ENCODE peak calls at places on chromosomes 13 and 19, in four cellular contexts. Z is GM12878, Y is HL-60, N is Panc1. I is an unnamed sample.

GRCh38 chr13:29520671-29521070 is 74.8 kb downstream of the SLC7A1 start:
- DNase-seq in Z (no peak), Y (no peak), N (no peak), I (no peak)

GRCh38 chr19:19866599-19867248 is 1.0 kb downstream of the ZNF253 start:
- DNase-seq in Z (peak), Y (peak), N (no peak), I (no peak)

GRCh38 chr13:107205318-107206112 is 637.6 kb upstream of the ARGLU1 start:
- DNase-seq in Z (no peak), Y (peak), N (peak), I (no peak)

GRCh38 chr19:43532571-43532961 is 422 bp upstream of the ZNF575 start:
- DNase-seq in Z (no peak), Y (no peak), N (no peak), I (no peak)

GRCh38 chr13:38566023-38566422 is 120.9 kb upstream of the FREM2 start:
- DNase-seq in Z (no peak), Y (no peak), N (no peak), I (no peak)

GRCh38 chr19:46015080-46015960 is 7.5 kb downstream of the PGLYRP1 start:
- DNase-seq in Z (no peak), Y (no peak), N (no peak), I (no peak)

GRCh38 chr19:19051478-19052213 is 12.1 kb upstream of the SLC25A42 start:
- DNase-seq in Z (no peak), Y (no peak), N (no peak), I (no peak)

GRCh38 chr19:18160792-18161690 is 8.1 kb downstream of the PIK3R2 start:
- DNase-seq in Z (no peak), Y (peak), N (no peak), I (no peak)

GRCh38 chr19:11577451-11578341 is at the start of gene ACP5:
- DNase-seq in Z (no peak), Y (no peak), N (no peak), I (no peak)

GRCh38 chr13:54989418-54989817 is 1960.8 kb downstream of the OLFM4 start:
- DNase-seq in Z (no peak), Y (no peak), N (no peak), I (no peak)

GRCh38 chr19:17873661-17874422 is 2.1 kb downstream of the SLC5A5 start:
- DNase-seq in Z (no peak), Y (no peak), N (no peak), I (no peak)

GRCh38 chr19:35738887-35739229 is 3.4 kb downstream of the IGFLR1 start:
- DNase-seq in Z (no peak), Y (no peak), N (no peak), I (no peak)

GRCh38 chr13:48411281-48412099 is 1.4 kb downstream of the LPAR6 start:
- DNase-seq in Z (no peak), Y (no peak), N (no peak), I (no peak)

GRCh38 chr13:51519839-51520238 is 64.4 kb upstream of the WDFY2 start:
- DNase-seq in Z (no peak), Y (no peak), N (no peak), I (no peak)
- H3K27ac ChIP-seq in Z (no peak), Y (peak), N (no peak), I (no peak)

GRCh38 chr13:80339841-80340642 is 884 bp downstream of the SPRY2 start:
- DNase-seq in Z (no peak), Y (no peak), N (no peak), I (no peak)
- TF ChIP-seq POLR2AphosphoS5 in Z (no peak), Y (peak), N (peak), I (no peak)

DNA sequence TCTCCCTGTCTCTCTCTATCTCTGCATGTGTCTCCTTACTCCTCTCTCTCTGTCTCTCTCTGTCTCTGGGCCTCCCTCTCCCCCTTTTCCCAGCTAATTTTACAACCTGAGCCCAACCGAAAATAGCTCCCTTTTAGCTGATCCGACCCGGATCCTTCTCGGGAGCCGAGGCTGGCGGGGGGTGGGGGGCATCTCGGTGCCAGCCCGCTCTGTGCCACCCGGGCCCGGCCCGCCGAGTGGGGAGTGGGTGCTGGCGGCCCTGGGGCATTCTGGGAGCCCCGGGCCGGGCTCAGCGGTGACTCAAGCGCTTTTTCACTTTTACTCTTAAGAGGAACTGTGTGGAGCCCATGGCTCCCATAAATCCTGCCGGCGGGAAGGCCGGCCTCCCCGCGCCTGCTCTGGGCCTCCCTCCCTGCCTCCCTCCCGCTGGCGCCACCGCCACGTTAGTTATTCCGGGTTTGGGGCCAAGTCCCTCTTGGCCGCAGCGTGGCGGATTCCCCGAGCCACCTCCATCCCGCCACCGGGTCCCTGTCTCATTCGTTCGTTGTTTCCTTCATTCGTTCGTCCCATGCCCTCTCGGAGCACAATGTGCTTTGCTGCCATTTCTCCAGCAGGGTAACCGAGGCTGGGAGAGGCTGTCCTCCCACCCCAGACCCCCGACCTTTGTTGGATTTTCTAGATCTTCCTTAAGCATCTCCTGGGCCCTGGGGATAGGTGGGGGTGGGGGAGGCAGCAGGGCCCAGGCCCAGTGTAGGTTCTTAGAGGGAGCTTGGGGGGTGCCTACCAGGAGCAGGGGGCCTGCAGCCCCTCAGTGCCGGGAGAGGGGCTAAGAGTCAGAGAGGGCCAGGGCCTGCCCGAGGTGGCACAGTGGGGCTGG is 3.2 kb downstream of the NFIC start:
- DNase-seq in Z (no peak), Y (no peak), N (no peak), I (no peak)
- TF ChIP-seq CTCF in Z (no peak), Y (no peak), N (no peak), I (no peak)

GRCh38 chr19:51333836-51334460 is 8.0 kb downstream of the VSIG10L start:
- DNase-seq in Z (no peak), Y (no peak), N (no peak), I (no peak)
- H3K27ac ChIP-seq in Z (no peak), Y (no peak), N (no peak), I (no peak)

DNA sequence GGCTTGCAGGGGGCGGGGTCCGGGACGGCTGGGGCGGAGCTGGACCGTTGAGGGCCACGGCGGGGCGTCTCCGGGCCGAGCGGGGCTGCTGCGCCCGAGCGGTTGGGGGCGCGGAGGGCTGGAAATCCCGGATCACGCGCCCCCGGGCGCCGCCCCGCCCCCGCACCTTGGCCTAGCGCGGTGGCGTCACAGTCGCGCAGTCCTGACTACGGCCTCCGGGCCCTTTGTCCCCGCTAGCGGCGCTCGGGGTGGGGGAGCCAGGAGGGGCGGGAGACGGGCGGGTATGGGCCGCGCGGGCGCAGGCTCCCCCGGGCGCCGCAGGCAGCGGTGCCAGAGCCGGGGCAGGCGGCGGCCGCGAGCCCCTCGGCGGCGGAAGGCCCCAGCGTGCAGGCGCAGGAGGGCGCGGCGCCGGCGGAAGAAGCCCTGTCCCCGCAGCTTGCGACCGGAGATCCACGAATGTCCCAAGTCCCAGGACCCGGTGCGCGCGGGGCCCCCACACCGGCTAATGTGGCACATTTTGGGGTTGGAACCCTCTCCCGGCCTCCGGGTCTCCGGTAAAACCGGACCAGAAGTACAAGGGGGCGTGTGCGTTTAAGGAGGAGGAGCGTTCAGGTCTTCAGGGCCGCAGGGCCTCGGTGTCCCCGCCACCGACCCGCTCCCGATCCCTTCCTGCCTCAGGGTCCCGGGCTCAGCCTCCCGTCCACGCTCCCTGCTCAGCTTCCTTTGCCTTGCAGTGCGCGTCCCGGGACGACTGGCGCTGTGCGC is 840 bp downstream of the GPX4 start:
- DNase-seq in Z (no peak), Y (no peak), N (no peak), I (no peak)
- TF ChIP-seq POLR2AphosphoS5 in Z (peak), Y (no peak), N (peak), I (no peak)

DNA sequence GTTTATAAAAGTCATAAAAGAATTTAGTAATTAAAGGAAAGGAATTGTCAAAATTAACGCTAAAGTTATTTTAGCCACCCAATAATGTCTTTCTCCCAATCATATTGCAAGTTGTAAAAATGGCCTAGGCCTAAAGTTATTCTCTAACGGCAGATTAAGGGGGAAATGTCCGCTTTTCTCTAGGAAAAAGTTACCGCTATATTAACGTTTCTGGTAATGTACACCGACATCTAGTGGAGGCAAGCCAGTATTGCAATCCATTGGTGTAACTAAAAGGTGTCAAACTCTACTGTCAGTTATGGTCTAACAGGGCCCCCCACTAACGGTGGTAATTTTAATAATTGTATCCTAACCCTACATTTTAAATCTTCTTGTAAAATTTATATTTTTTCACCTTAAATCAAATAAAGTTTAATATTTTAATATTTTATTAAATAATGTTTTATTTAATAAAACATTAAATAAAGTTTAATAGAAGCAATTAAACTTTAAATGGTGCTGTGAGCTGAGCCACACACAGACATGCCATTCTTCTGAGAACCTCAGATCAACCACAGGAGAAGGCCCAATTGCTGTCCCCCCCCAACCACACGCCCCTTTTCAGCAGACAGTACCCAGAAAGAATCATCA is 35.9 kb upstream of the ZSCAN5A start:
- DNase-seq in Z (peak), Y (peak), N (peak), I (no peak)
- TF ChIP-seq CTCF in Z (peak), Y (peak), N (peak), I (peak)

GRCh38 chr19:47569331-47569730 is 3.6 kb downstream of the ZNF541 start:
- DNase-seq in Z (no peak), Y (no peak), N (no peak), I (no peak)

GRCh38 chr19:47572635-47573034 is 313 bp downstream of the ZNF541 start:
- DNase-seq in Z (no peak), Y (no peak), N (no peak), I (no peak)

GRCh38 chr19:47573076-47574026 is at the start of gene ZNF541:
- DNase-seq in Z (no peak), Y (peak), N (no peak), I (no peak)
- H3K27ac ChIP-seq in Z (no peak), Y (no peak), N (no peak), I (no peak)

I was measured in vagina.